ENCODE peak calls at places on chromosomes 1 and 21, in four cellular contexts. M, L, C and T are unnamed samples.

GRCh38 chr1:2310332-2311183 is 80.8 kb downstream of the MORN1 start:
- DNase-seq in M (no peak), C (no peak), L (no peak), T (no peak)

GRCh38 chr1:234893725-234894630 is 234.7 kb downstream of the TOMM20 start:
- DNase-seq in C (peak), M (no peak), L (no peak), T (no peak)

GRCh38 chr1:93565496-93566221 is 116.0 kb downstream of the BCAR3 start:
- DNase-seq in C (no peak), L (no peak), M (no peak), T (no peak)

GRCh38 chr1:172821609-172822274 is 162.8 kb downstream of the FASLG start:
- DNase-seq in C (peak), M (peak), L (no peak), T (peak)

GRCh38 chr1:59163268-59164092 is 133.4 kb upstream of the FGGY start:
- DNase-seq in M (peak), C (peak), L (no peak), T (no peak)

GRCh38 chr21:34726627-34727337 is 58.0 kb downstream of the CLIC6 start:
- DNase-seq in L (no peak), C (peak), M (peak), T (peak)

GRCh38 chr1:201153474-201154388 is 543 bp downstream of the TMEM9 start:
- DNase-seq in M (no peak), L (peak), C (no peak), T (peak)

GRCh38 chr1:202153284-202153683 is 7.1 kb downstream of the PTPN7 start:
- DNase-seq in M (no peak), C (no peak), L (no peak), T (no peak)

GRCh38 chr1:150516616-150517015 is 1.1 kb downstream of the FALEC start:
- DNase-seq in M (no peak), L (no peak), C (no peak), T (no peak)

GRCh38 chr1:32239335-32239734 is 7.7 kb upstream of the FAM167B start:
- DNase-seq in L (no peak), M (no peak), C (no peak), T (no peak)

GRCh38 chr1:208880433-208881100 is 636.4 kb upstream of the PLXNA2 start:
- DNase-seq in M (no peak), L (no peak), C (no peak), T (no peak)

GRCh38 chr1:5475572-5475971 is 516.7 kb downstream of the NPHP4 start:
- DNase-seq in L (no peak), C (no peak), M (no peak), T (no peak)